ENCODE peak calls at places on chromosome 6, in five cellular contexts. H is stomach, C is ovary, U is transverse colon, J is esophagus muscularis mucosa. E is an unnamed sample.

GRCh38 chr6:140360651-140361050 is 986.2 kb upstream of the CITED2 start:
- DNase-seq in H (no peak), C (no peak), U (no peak), J (no peak), E (no peak)

GRCh38 chr6:50849781-50850180 is 31.1 kb downstream of the TFAP2B start:
- DNase-seq in H (no peak), C (no peak), U (no peak), J (no peak), E (no peak)

GRCh38 chr6:167806061-167806700 is 20.5 kb upstream of the AFDN start:
- DNase-seq in H (no peak), C (no peak), U (peak; percentile 55), J (peak; percentile 24), E (no peak)

GRCh38 chr6:75381878-75382633 is 97.5 kb upstream of the TMEM30A start:
- DNase-seq in H (no peak), C (no peak), U (no peak), J (no peak), E (no peak)

GRCh38 chr6:101226677-101227135 is 166.8 kb upstream of the GRIK2 start:
- DNase-seq in H (no peak), C (no peak), U (no peak), J (no peak), E (no peak)

GRCh38 chr6:135675862-135676261 is 175.6 kb upstream of the PDE7B start:
- DNase-seq in H (no peak), C (no peak), U (no peak), J (no peak), E (peak; percentile 29)

GRCh38 chr6:139600919-139601470 is 226.5 kb upstream of the CITED2 start:
- DNase-seq in H (no peak), C (no peak), U (no peak), J (no peak), E (no peak)

GRCh38 chr6:36735110-36735971 is 37.7 kb downstream of the RAB44 start:
- DNase-seq in H (peak; percentile 72), C (peak; percentile 51), U (peak; percentile 79), J (peak; percentile 96), E (peak; percentile 86)

GRCh38 chr6:65937982-65938381 is 231.0 kb upstream of the EYS start:
- DNase-seq in H (no peak), C (peak; percentile 57), U (no peak), J (no peak), E (no peak)

GRCh38 chr6:55980627-55981211 is 105.3 kb upstream of the BMP5 start:
- DNase-seq in H (no peak), C (no peak), U (no peak), J (no peak), E (no peak)

GRCh38 chr6:1598433-1598832 is 11.3 kb upstream of the FOXC1 start:
- DNase-seq in H (no peak), C (no peak), U (no peak), J (no peak), E (no peak)

GRCh38 chr6:118708736-118709135 is 57.3 kb upstream of the CEP85L start:
- DNase-seq in H (no peak), C (no peak), U (no peak), J (no peak), E (no peak)

GRCh38 chr6:6461138-6461537 is 127.4 kb upstream of the LY86 start:
- DNase-seq in H (no peak), C (no peak), U (no peak), J (no peak), E (no peak)

GRCh38 chr6:10613077-10613476 is 81.3 kb downstream of the C6orf52 start:
- DNase-seq in H (no peak), C (no peak), U (no peak), J (no peak), E (no peak)

GRCh38 chr6:105034470-105034869 is 77.6 kb downstream of the LIN28B start:
- DNase-seq in H (no peak), C (no peak), U (no peak), J (no peak), E (no peak)

GRCh38 chr6:33298773-33299236 is at the start of gene RGL2:
- DNase-seq in H (peak; percentile 83), C (peak; percentile 84), U (peak; percentile 86), J (peak; percentile 96), E (peak; percentile 73)

GRCh38 chr6:33297406-33297955 is 1.3 kb downstream of the RGL2 start:
- DNase-seq in H (peak; percentile 81), C (peak; percentile 60), U (peak; percentile 70), J (no peak), E (no peak)

GRCh38 chr6:33297956-33298772 is 578 bp downstream of the RGL2 start:
- DNase-seq in H (peak; percentile 61), C (peak; percentile 70), U (peak; percentile 82), J (peak; percentile 94), E (peak; percentile 67)

GRCh38 chr6:33301877-33302276 is 3.1 kb upstream of the RGL2 start:
- DNase-seq in H (no peak), C (no peak), U (no peak), J (no peak), E (no peak)

DNA sequence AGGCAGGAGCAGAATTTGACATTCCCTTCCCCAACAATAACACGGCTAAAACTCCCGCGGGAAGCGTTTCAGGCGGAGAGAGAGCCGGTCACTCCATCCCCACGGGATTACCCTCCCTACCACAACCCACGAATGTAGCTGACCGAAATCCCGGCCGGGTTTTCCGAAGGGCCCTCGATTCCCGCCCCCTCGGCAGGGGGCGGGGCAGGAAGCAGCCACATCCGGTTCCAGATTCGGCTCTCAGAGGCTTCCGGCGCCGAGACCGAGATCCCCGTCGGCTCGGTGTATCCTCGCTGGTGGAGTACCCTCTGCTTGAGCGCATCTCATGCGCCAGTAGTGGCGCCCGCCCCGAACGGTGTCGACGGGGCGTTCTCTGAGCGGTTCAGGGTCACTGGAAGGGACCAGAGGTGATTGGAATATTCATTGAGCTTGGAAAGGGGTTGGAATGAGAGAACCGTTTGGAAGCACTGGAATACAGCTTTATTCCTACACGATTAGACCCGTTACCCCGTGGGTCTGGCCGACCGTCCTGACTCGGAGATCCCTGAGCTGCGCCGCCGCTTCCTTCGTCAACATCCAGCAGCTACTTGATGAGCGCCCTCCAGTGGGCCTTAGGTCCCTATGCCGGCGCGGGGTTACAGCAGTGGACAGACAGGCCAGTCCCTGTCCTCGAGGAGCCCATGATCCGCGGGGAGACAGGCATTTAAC is 649 bp upstream of the RGL2 start:
- DNase-seq in H (peak; percentile 91), C (peak; percentile 92), U (peak; percentile 95), J (peak; percentile 97), E (peak; percentile 86)
- TF ChIP-seq EP300 in H (no peak), C (peak; percentile 9), U (peak; percentile 3), J (no peak), E (peak; percentile 73)

GRCh38 chr6:41970436-41970846 is 28.8 kb upstream of the CCND3 start:
- DNase-seq in H (no peak), C (no peak), U (no peak), J (no peak), E (no peak)
- H3K4me1 ChIP-seq in H (no peaks in the 10 kb centered on the region), C (peaks cover 4% of the 10 kb centered on the region), U (no peaks in the 10 kb centered on the region), J (peaks cover 11% of the 10 kb centered on the region), E (no peaks in the 10 kb centered on the region)

GRCh38 chr6:89430563-89430962 is 2.4 kb upstream of the ANKRD6 start:
- DNase-seq in H (no peak), C (no peak), U (no peak), J (no peak), E (no peak)

GRCh38 chr6:89436226-89436625 is 3.3 kb downstream of the ANKRD6 start:
- DNase-seq in H (no peak), C (no peak), U (no peak), J (no peak), E (no peak)

GRCh38 chr6:89433637-89434499 is 916 bp downstream of the ANKRD6 start:
- DNase-seq in H (peak; percentile 29), C (peak; percentile 50), U (peak; percentile 20), J (no peak), E (peak; percentile 23)

GRCh38 chr6:89434954-89435353 is 2.0 kb downstream of the ANKRD6 start:
- DNase-seq in H (no peak), C (no peak), U (no peak), J (no peak), E (no peak)

DNA sequence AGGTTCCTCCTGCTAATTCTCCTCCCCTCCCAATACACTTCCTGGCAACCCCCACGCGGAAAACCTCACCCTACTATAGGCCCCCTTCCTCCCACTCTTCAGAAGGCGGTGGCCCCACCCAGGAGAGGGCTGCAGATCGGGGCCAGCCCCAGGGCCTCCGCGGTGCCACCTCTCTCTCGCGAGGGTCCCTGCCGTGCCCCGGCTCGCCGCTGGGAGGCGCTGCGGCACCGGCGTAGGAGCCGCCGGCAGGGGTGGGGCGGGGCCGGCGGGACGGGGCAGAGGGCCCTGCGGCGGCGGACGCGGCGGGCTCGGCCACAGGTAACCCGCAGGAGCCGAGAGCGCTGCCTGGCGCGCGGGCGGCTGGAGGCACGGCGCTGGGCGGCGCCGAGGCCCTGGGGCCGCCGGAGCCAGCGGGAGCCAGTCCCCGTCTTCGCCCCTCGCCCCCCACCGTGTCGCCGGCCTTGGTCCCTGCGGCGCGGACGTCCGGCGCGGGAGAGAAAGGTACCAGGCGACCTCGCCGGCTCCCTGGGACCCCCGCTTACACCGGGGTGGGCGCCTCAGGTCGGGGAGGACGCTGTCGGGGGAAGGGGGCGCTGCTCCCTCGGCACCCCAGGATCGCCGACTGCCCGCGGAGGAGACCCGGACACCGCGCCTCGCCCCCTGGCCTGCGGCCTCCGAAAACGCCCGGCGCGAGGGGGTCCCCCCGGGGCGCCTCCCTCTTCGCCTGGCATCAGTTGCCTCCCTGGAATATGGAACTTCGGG is at the start of gene ANKRD6:
- DNase-seq in H (peak; percentile 89), C (peak; percentile 88), U (peak; percentile 84), J (no peak), E (peak; percentile 80)
- TF ChIP-seq EP300 in H (no peak), C (no peak), U (no peak), J (no peak), E (no peak)

GRCh38 chr6:68313911-68314310 is 321.2 kb upstream of the ADGRB3 start:
- DNase-seq in H (no peak), C (no peak), U (no peak), J (no peak), E (no peak)
- H3K4me1 ChIP-seq in H (no peaks in the 10 kb centered on the region), C (no peaks in the 10 kb centered on the region), U (no peaks in the 10 kb centered on the region), J (no peaks in the 10 kb centered on the region), E (no peaks in the 10 kb centered on the region)

GRCh38 chr6:157022022-157022740 is 245.0 kb downstream of the ARID1B start:
- DNase-seq in H (peak; percentile 89), C (peak; percentile 93), U (peak; percentile 89), J (peak; percentile 98), E (peak; percentile 81)

GRCh38 chr6:157019733-157020132 is 242.6 kb downstream of the ARID1B start:
- DNase-seq in H (no peak), C (no peak), U (no peak), J (no peak), E (no peak)

GRCh38 chr6:157019115-157019628 is 242.0 kb downstream of the ARID1B start:
- DNase-seq in H (no peak), C (no peak), U (no peak), J (no peak), E (no peak)

GRCh38 chr6:157020398-157021266 is 243.5 kb downstream of the ARID1B start:
- DNase-seq in H (no peak), C (no peak), U (peak; percentile 65), J (peak; percentile 95), E (peak; percentile 52)

GRCh38 chr6:157021267-157022021 is 244.3 kb downstream of the ARID1B start:
- DNase-seq in H (peak; percentile 90), C (peak; percentile 93), U (peak; percentile 94), J (peak; percentile 96), E (peak; percentile 87)
- TF ChIP-seq EP300 in H (no peak), C (no peak), U (no peak), J (no peak), E (peak; percentile 67)

GRCh38 chr6:122571888-122572287 is 38.3 kb upstream of the PKIB start:
- DNase-seq in H (no peak), C (no peak), U (no peak), J (no peak), E (no peak)
- H3K4me1 ChIP-seq in H (no peaks in the 10 kb centered on the region), C (no peaks in the 10 kb centered on the region), U (peaks cover 14% of the 10 kb centered on the region), J (no peaks in the 10 kb centered on the region), E (no peaks in the 10 kb centered on the region)